ENCODE peak calls at places on chromosomes 13 and 19, in six cellular contexts. Z is CD4-positive, CD25-positive, alpha-beta regulatory T cell; B is neural progenitor cell; O is lung; Y is IMR-90; P is adrenal gland. V is an unnamed sample.

GRCh38 chr19:12952488-12953455 is 4.3 kb downstream of the GADD45GIP1 start:
- DNase-seq in Z (no peak), B (no peak), O (no peak), Y (peak; percentile 88), P (peak; percentile 76), V (no peak)

GRCh38 chr13:40968416-40969000 is 50.6 kb downstream of the ELF1 start:
- DNase-seq in Z (no peak), B (no peak), O (no peak), Y (no peak), P (no peak), V (no peak)

GRCh38 chr13:36102721-36103120 is 28.5 kb downstream of the DCLK1 start:
- DNase-seq in Z (no peak), B (no peak), O (no peak), Y (no peak), P (no peak), V (no peak)

GRCh38 chr13:87498681-87499080 is 172.5 kb upstream of the SLITRK5 start:
- DNase-seq in Z (no peak), B (peak; percentile 49), O (no peak), Y (peak; percentile 0), P (peak; percentile 11), V (no peak)

GRCh38 chr13:46168341-46168740 is 13.6 kb downstream of the LCP1 start:
- DNase-seq in Z (no peak), B (no peak), O (no peak), Y (no peak), P (peak; percentile 14), V (no peak)

GRCh38 chr13:50969691-50970090 is 60.1 kb downstream of the RNASEH2B start:
- DNase-seq in Z (peak; percentile 15), B (peak; percentile 51), O (no peak), Y (no peak), P (no peak), V (peak; percentile 16)

GRCh38 chr13:42384265-42384664 is 112.3 kb downstream of the AKAP11 start:
- DNase-seq in Z (no peak), B (no peak), O (no peak), Y (no peak), P (no peak), V (no peak)

GRCh38 chr19:56111601-56112312 is 9.3 kb downstream of the ZNF787 start:
- DNase-seq in Z (peak; percentile 68), B (peak; percentile 37), O (peak; percentile 62), Y (no peak), P (peak; percentile 75), V (no peak)

GRCh38 chr19:18809149-18809978 is 18.3 kb upstream of the COMP start:
- DNase-seq in Z (no peak), B (no peak), O (peak; percentile 65), Y (peak; percentile 78), P (peak; percentile 72), V (no peak)

GRCh38 chr13:30196025-30196424 is 111.3 kb downstream of the KATNAL1 start:
- DNase-seq in Z (no peak), B (peak; percentile 65), O (no peak), Y (peak; percentile 41), P (no peak), V (peak; percentile 28)

GRCh38 chr19:55599468-55600335 is at the start of the genes FIZ1 and ZNF524:
- DNase-seq in Z (peak; percentile 99), B (peak; percentile 99), O (peak; percentile 99), Y (peak; percentile 98), P (peak; percentile 99), V (peak; percentile 96)

GRCh38 chr19:13234518-13234917 is 84.3 kb downstream of the IER2 start:
- DNase-seq in Z (peak; percentile 60), B (peak; percentile 76), O (peak; percentile 35), Y (no peak), P (peak; percentile 46), V (peak; percentile 47)

GRCh38 chr13:29730253-29730652 is 120.2 kb downstream of the UBL3 start:
- DNase-seq in Z (no peak), B (no peak), O (no peak), Y (no peak), P (no peak), V (no peak)

GRCh38 chr19:57515218-57515617 is 11.9 kb upstream of the ZNF549 start:
- DNase-seq in Z (no peak), B (no peak), O (no peak), Y (no peak), P (no peak), V (no peak)

GRCh38 chr19:57506163-57506562 is 6.4 kb downstream of the ZNF773 start:
- DNase-seq in Z (no peak), B (no peak), O (no peak), Y (no peak), P (no peak), V (no peak)

GRCh38 chr19:57512845-57513244 is 13.1 kb downstream of the ZNF773 start:
- DNase-seq in Z (peak; percentile 10), B (no peak), O (no peak), Y (peak; percentile 34), P (no peak), V (no peak)

GRCh38 chr19:57511484-57511883 is 11.7 kb downstream of the ZNF773 start:
- DNase-seq in Z (no peak), B (no peak), O (no peak), Y (no peak), P (no peak), V (no peak)
- H3K36me3 ChIP-seq in Z (peaks cover 31% of the 10 kb centered on the region), B (peaks cover 5% of the 10 kb centered on the region), O (peaks cover 54% of the 10 kb centered on the region), Y (peaks cover 37% of the 10 kb centered on the region), P (peaks cover 11% of the 10 kb centered on the region), V (peaks cover 23% of the 10 kb centered on the region)

GRCh38 chr13:113220877-113221276 is 11.5 kb downstream of the CUL4A start:
- DNase-seq in Z (no peak), B (peak; percentile 48), O (no peak), Y (no peak), P (no peak), V (no peak)

GRCh38 chr13:113226873-113227272 is 17.5 kb downstream of the CUL4A start:
- DNase-seq in Z (no peak), B (no peak), O (no peak), Y (peak; percentile 33), P (no peak), V (no peak)

GRCh38 chr13:113220141-113220598 is 10.8 kb downstream of the CUL4A start:
- DNase-seq in Z (no peak), B (no peak), O (peak; percentile 59), Y (no peak), P (no peak), V (no peak)

GRCh38 chr13:113225515-113225914 is 16.1 kb downstream of the CUL4A start:
- DNase-seq in Z (no peak), B (no peak), O (no peak), Y (no peak), P (no peak), V (no peak)

GRCh38 chr13:113224486-113224885 is 15.1 kb downstream of the CUL4A start:
- DNase-seq in Z (no peak), B (no peak), O (no peak), Y (no peak), P (no peak), V (no peak)
- H3K36me3 ChIP-seq in Z (peaks cover 85% of the 10 kb centered on the region), B (peaks cover 4% of the 10 kb centered on the region), O (peaks cover 2% of the 10 kb centered on the region), Y (peaks cover 59% of the 10 kb centered on the region), P (peaks cover 68% of the 10 kb centered on the region), V (peaks cover 85% of the 10 kb centered on the region)

DNA sequence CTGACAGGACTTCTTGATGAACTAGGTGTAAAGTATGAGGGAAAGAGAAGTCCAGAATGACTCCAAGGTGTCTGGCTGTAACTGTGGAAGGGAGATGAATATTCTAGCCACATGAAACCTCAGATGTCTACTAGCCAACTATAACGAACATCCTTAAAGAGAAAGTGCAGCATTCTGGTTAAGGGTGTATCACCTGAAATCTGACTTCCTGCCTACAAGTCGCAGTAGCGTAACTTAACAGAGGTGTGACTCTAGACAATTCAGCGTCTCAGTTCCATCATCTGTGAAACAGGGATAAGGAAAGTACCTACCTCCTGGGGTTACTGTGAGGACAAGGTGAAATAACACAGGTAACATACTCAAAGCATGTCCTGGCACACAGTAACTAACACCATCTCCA is 145.7 kb upstream of the FBXL3 start:
- DNase-seq in Z (peak; percentile 31), B (no peak), O (no peak), Y (no peak), P (no peak), V (no peak)
- H3K36me3 ChIP-seq in Z (peaks cover 83% of the 10 kb centered on the region), B (peaks cover 8% of the 10 kb centered on the region), O (peaks cover 18% of the 10 kb centered on the region), Y (peaks cover 22% of the 10 kb centered on the region), P (peaks cover 40% of the 10 kb centered on the region), V (peaks cover 23% of the 10 kb centered on the region)

DNA sequence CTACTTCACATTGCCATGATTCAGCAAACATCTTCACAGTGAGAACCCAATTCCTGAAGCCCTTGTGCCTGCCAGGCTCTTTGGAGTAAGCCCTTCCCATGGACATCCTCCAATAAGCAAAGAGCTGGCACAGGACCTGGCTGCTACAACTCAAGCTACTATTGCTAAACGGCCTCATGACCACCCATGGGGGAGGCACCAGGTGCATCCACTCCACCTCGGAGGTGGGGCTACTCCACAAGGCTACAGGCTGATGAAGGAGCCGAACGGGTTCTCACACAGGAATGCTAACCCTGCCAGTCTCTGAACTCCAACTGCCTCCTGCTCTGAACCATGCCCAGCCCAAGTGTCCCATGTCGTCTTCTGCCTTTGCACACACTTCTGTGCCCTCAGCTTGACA is 10.0 kb downstream of the SYMPK start:
- DNase-seq in Z (no peak), B (no peak), O (peak; percentile 89), Y (no peak), P (no peak), V (no peak)
- H3K36me3 ChIP-seq in Z (peaks cover 64% of the 10 kb centered on the region), B (no peaks in the 10 kb centered on the region), O (peaks cover 17% of the 10 kb centered on the region), Y (peaks cover 50% of the 10 kb centered on the region), P (peaks cover 66% of the 10 kb centered on the region), V (peaks cover 74% of the 10 kb centered on the region)

DNA sequence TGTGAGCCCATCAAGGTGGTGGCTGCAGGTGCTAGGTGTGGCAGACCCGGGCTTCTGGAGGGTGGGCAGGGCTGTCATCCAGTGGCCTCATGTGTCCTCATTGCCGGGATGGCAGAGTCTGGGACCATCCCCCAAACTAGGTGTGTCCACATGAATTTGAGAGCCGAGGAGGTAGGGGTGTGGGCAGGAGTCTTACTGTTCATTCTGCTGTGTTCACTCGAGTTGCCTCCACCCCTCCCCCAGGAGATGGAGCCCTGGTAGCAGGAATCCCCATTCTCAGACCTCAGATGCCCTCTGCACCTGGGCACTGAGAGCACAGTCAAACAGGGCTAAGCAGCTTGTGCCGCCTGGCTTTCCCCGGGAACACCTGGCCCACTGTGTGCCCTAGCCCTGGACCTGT is 22.4 kb downstream of the NAXD start:
- DNase-seq in Z (no peak), B (no peak), O (no peak), Y (no peak), P (no peak), V (no peak)
- H3K36me3 ChIP-seq in Z (peaks cover 79% of the 10 kb centered on the region), B (no peaks in the 10 kb centered on the region), O (peaks cover 28% of the 10 kb centered on the region), Y (peaks cover 75% of the 10 kb centered on the region), P (peaks cover 82% of the 10 kb centered on the region), V (peaks cover 87% of the 10 kb centered on the region)

DNA sequence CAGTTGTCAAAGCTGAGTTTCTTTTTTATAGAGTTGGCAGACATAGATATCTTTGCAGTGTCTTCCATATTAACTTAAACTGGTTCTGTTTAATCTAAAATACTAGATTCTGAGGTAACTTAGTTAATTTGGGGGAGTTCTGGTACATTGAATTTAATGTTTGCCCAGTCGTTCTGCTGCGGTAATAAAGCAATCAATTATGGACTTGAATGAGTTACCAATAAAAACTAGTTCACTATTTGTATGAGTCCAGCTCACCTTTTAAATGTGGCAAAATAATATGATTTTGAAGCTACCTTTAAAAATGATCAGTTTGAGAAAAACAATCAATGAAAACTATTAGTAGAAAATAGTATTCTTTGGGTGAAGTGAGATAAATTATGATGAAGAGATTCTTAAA is 90.2 kb downstream of the LMO7 start:
- DNase-seq in Z (no peak), B (no peak), O (no peak), Y (no peak), P (no peak), V (no peak)
- H3K36me3 ChIP-seq in Z (no peaks in the 10 kb centered on the region), B (no peaks in the 10 kb centered on the region), O (no peaks in the 10 kb centered on the region), Y (no peaks in the 10 kb centered on the region), P (no peaks in the 10 kb centered on the region), V (no peaks in the 10 kb centered on the region)

GRCh38 chr19:15269806-15270205 is 37.6 kb upstream of the EPHX3 start:
- DNase-seq in Z (no peak), B (no peak), O (no peak), Y (no peak), P (no peak), V (no peak)
- H3K36me3 ChIP-seq in Z (peaks cover 76% of the 10 kb centered on the region), B (no peaks in the 10 kb centered on the region), O (peaks cover 6% of the 10 kb centered on the region), Y (peaks cover 57% of the 10 kb centered on the region), P (peaks cover 69% of the 10 kb centered on the region), V (peaks cover 90% of the 10 kb centered on the region)

V was measured in NT2/D1.